ENCODE peak calls at places on chromosome 11, in seven cellular contexts. Z is AG10803; U is HTR-8/SVneo; Q is AG09309; V is adrenal gland; B is heart left ventricle; I is effector CD4-positive, alpha-beta T cell. X is an unnamed sample.

GRCh38 chr11:107202189-107202588 is 183.9 kb upstream of the GUCY1A2 start:
- DNase-seq in V (no peak), Q (no peak), Z (no peak), B (no peak), I (no peak), U (no peak), X (no peak)

GRCh38 chr11:128802358-128802981 is 64.6 kb downstream of the KCNJ1 start:
- DNase-seq in U (peak; percentile 17), I (no peak), Q (no peak), V (no peak), B (no peak), Z (no peak), X (no peak)

GRCh38 chr11:48094643-48095339 is 114.4 kb downstream of the PTPRJ start:
- DNase-seq in Z (no peak), V (no peak), B (no peak), U (no peak), I (no peak), Q (no peak), X (no peak)

GRCh38 chr11:70397336-70397982 is 870 bp upstream of the CTTN start:
- DNase-seq in Z (peak; percentile 12), Q (no peak), B (no peak), V (peak; percentile 26), U (peak; percentile 40), I (no peak), X (no peak)

GRCh38 chr11:119618208-119618909 is 110.6 kb downstream of the NECTIN1 start:
- DNase-seq in V (peak; percentile 56), Z (no peak), I (no peak), B (peak; percentile 37), U (no peak), Q (no peak), X (peak; percentile 58)

GRCh38 chr11:114348200-114349191 is 51.8 kb downstream of the C11orf71 start:
- DNase-seq in Z (peak; percentile 78), Q (peak; percentile 51), V (peak; percentile 68), U (no peak), I (peak; percentile 9), B (peak; percentile 25), X (no peak)

GRCh38 chr11:126360049-126360446 is 4.6 kb downstream of the ST3GAL4 start:
- DNase-seq in I (no peak), B (no peak), Z (no peak), U (no peak), Q (no peak), V (no peak), X (no peak)

GRCh38 chr11:18105086-18105801 is 638 bp downstream of the SAAL1 start:
- DNase-seq in U (no peak), I (no peak), Q (no peak), Z (no peak), B (no peak), V (no peak), X (no peak)

GRCh38 chr11:43135966-43136534 is 175.7 kb upstream of the API5 start:
- DNase-seq in B (no peak), U (no peak), Q (no peak), V (no peak), I (no peak), Z (no peak), X (no peak)

GRCh38 chr11:96263361-96263763 is 79.6 kb downstream of the MAML2 start:
- DNase-seq in Q (peak; percentile 79), I (no peak), B (no peak), V (no peak), Z (peak; percentile 89), U (peak; percentile 62), X (no peak)

GRCh38 chr11:122172352-122173073 is 56.5 kb upstream of the BLID start:
- DNase-seq in Q (no peak), I (no peak), V (no peak), B (no peak), U (no peak), Z (no peak), X (no peak)

GRCh38 chr11:12200359-12201015 is 90.1 kb downstream of the MICAL2 start:
- DNase-seq in U (peak; percentile 73), B (peak; percentile 64), V (peak; percentile 38), Q (no peak), Z (peak; percentile 97), I (no peak), X (peak; percentile 57)

GRCh38 chr11:2903672-2904011 is 18.1 kb upstream of the CDKN1C start:
- DNase-seq in U (no peak), B (no peak), I (no peak), V (no peak), Z (no peak), Q (no peak), X (no peak)